ENCODE peak calls at places on chromosomes 7 and 10, in eight cellular contexts. R, Y, F, J, E, A, W and D are unnamed samples.

GRCh38 chr10:62394556-62395018 is 20.4 kb downstream of the ZNF365 start:
- DNase-seq in R (no peak), Y (no peak), F (no peak), J (no peak), E (no peak), A (no peak), W (no peak), D (no peak)

GRCh38 chr7:52843436-52843835 is 192.0 kb upstream of the POM121L12 start:
- DNase-seq in R (no peak), Y (no peak), F (no peak), J (no peak), E (no peak), A (no peak), W (no peak), D (no peak)

GRCh38 chr7:85682819-85683218 is 496.0 kb upstream of the SEMA3D start:
- DNase-seq in R (no peak), Y (peak), F (no peak), J (peak), E (peak), A (no peak), W (no peak), D (no peak)

GRCh38 chr10:122149138-122149606 is 121.9 kb upstream of the BTBD16 start:
- DNase-seq in R (no peak), Y (peak), F (no peak), J (no peak), E (no peak), A (no peak), W (no peak), D (no peak)

GRCh38 chr7:112665709-112666108 is 124.5 kb downstream of the TMEM168 start:
- DNase-seq in R (no peak), Y (peak), F (no peak), J (peak), E (peak), A (no peak), W (peak), D (no peak)

GRCh38 chr10:124741922-124742417 is 2.2 kb downstream of the FAM53B start:
- DNase-seq in R (no peak), Y (no peak), F (no peak), J (no peak), E (no peak), A (no peak), W (no peak), D (no peak)

GRCh38 chr7:17544401-17544800 is 245.9 kb downstream of the AHR start:
- DNase-seq in R (no peak), Y (no peak), F (no peak), J (no peak), E (no peak), A (no peak), W (no peak), D (no peak)

GRCh38 chr7:130131964-130132875 is 61.9 kb downstream of the KLHDC10 start:
- DNase-seq in R (no peak), Y (no peak), F (no peak), J (no peak), E (no peak), A (no peak), W (no peak), D (no peak)

GRCh38 chr7:11760372-11760771 is 71.6 kb downstream of the THSD7A start:
- DNase-seq in R (no peak), Y (no peak), F (no peak), J (no peak), E (no peak), A (no peak), W (peak), D (no peak)

GRCh38 chr7:140698477-140698876 is 2.0 kb downstream of the NDUFB2 start:
- DNase-seq in R (no peak), Y (no peak), F (no peak), J (no peak), E (no peak), A (no peak), W (no peak), D (no peak)

GRCh38 chr7:140696024-140696678 is 357 bp upstream of the NDUFB2 start:
- DNase-seq in R (peak), Y (peak), F (peak), J (peak), E (peak), A (peak), W (peak), D (peak)

GRCh38 chr7:140695381-140695780 is 1.1 kb upstream of the NDUFB2 start:
- DNase-seq in R (no peak), Y (no peak), F (no peak), J (no peak), E (no peak), A (no peak), W (no peak), D (no peak)

GRCh38 chr7:140697447-140698143 is 1.1 kb downstream of the NDUFB2 start:
- DNase-seq in R (no peak), Y (no peak), F (no peak), J (peak), E (peak), A (no peak), W (no peak), D (no peak)

DNA sequence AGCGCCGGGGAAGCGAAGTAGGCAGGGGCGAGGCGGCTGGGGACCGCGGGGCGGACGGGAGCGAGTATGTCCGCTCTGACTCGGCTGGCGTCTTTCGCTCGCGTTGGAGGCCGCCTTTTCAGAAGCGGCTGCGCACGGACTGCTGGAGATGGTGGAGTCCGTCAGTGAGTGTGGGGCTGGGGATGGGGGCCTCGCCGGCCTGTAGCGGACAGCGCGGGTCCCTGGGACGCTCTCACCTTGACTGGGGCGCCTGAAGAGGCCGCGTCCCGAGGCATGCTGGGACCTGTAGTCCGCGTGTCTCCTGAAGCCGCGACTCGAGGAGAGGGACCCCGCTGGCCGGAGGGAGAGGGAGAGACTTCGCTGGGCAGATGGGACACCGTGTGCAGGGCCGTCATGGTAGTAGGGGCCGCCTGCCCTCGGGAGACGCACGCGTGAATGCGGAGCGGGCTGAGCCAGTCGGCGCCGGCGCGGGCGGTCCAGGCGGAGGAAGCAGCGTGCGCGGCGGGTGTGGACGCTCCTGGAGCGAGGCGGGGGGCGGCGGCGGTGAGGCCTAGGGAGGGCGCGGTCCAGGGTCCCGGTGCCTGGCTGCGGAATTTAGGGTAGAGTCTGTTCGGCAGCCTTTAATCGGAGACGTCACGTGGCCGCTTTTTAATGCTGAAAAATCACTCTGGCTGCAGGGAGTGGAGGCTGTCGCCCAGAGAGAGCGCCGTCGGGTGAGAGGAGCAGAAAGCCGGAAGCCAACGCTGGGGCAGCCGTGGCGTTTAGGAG is at the start of gene NDUFB2:
- DNase-seq in R (peak), Y (peak), F (peak), J (peak), E (peak), A (no peak), W (peak), D (peak)
- TF ChIP-seq CTCF in R (no peak), Y (no peak), F (no peak), J (no peak), E (no peak), A (peak), W (no peak), D (no peak)

GRCh38 chr7:95526128-95526738 is 40.5 kb downstream of the ASB4 start:
- DNase-seq in R (no peak), Y (no peak), F (no peak), J (no peak), E (no peak), A (no peak), W (no peak), D (no peak)
- TF ChIP-seq CTCF in R (no peak), Y (no peak), F (no peak), J (no peak), E (no peak), A (no peak), W (no peak), D (no peak)

GRCh38 chr7:31051598-31052503 is at the start of gene ADCYAP1R1:
- DNase-seq in R (no peak), Y (no peak), F (no peak), J (no peak), E (no peak), A (no peak), W (peak), D (peak)
- TF ChIP-seq CTCF in R (no peak), Y (no peak), F (no peak), J (no peak), E (no peak), A (no peak), W (peak), D (no peak)

GRCh38 chr7:36441344-36442022 is 51.8 kb downstream of the ANLN start:
- DNase-seq in R (no peak), Y (no peak), F (no peak), J (no peak), E (no peak), A (no peak), W (peak), D (no peak)
- TF ChIP-seq CTCF in R (no peak), Y (no peak), F (no peak), J (no peak), E (no peak), A (no peak), W (no peak), D (no peak)

GRCh38 chr7:82740246-82740848 is 296.8 kb upstream of the CACNA2D1 start:
- DNase-seq in R (no peak), Y (peak), F (no peak), J (peak), E (peak), A (no peak), W (peak), D (peak)
- TF ChIP-seq CTCF in R (peak), Y (peak), F (peak), J (peak), E (peak), A (no peak), W (peak), D (peak)